ENCODE peak calls at places on chromosomes 6 and 20, in nine cellular contexts. Y is nucleus accumbens, E is amniotic stem cell, P is stomach, A is B cell, N is activated T-cell treated with anti-CD3 and anti-CD28 coated beads for 1 hour, B is Peyer's patch, U is AG04450, G is ELF-1. Q is an unnamed sample.

GRCh38 chr20:8805737-8806442 is 263.0 kb upstream of the PLCB4 start:
- DNase-seq in Y (no peak), A (no peak), E (no peak), N (no peak), P (no peak), U (no peak), B (no peak), G (no peak), Q (no peak)

GRCh38 chr6:20440291-20440690 is 38.6 kb downstream of the E2F3 start:
- DNase-seq in Y (no peak), P (no peak), A (no peak), G (no peak), B (no peak), U (no peak), E (no peak), N (no peak), Q (no peak)

GRCh38 chr6:28334272-28335039 is 1.5 kb downstream of the ZSCAN31 start:
- DNase-seq in P (no peak), N (no peak), U (no peak), E (no peak), Y (no peak), A (no peak), B (no peak), G (no peak), Q (no peak)

GRCh38 chr6:37499433-37500293 is at the start of gene CCDC167:
- DNase-seq in U (peak), E (peak), A (peak), G (peak), Y (peak), B (peak), N (peak), P (peak), Q (peak)

GRCh38 chr6:12506211-12506610 is 210.4 kb upstream of the PHACTR1 start:
- DNase-seq in E (no peak), N (no peak), U (no peak), P (no peak), B (no peak), Y (no peak), G (no peak), A (no peak), Q (no peak)

GRCh38 chr6:161476711-161477110 is 202.8 kb upstream of the AGPAT4 start:
- DNase-seq in N (no peak), P (no peak), Y (no peak), E (no peak), B (no peak), A (no peak), U (no peak), G (no peak), Q (no peak)

GRCh38 chr6:91087864-91088263 is 501.0 kb upstream of the MAP3K7 start:
- DNase-seq in A (no peak), Y (no peak), B (no peak), G (peak), E (no peak), P (no peak), U (no peak), N (no peak), Q (no peak)

GRCh38 chr6:43570876-43571441 is 4.9 kb downstream of the XPO5 start:
- DNase-seq in U (no peak), N (no peak), A (no peak), E (no peak), G (no peak), P (no peak), B (no peak), Y (no peak), Q (no peak)

GRCh38 chr6:108944707-108945685 is 96.8 kb downstream of the ARMC2 start:
- DNase-seq in P (no peak), G (no peak), N (no peak), E (peak), Y (no peak), U (peak), B (no peak), A (no peak), Q (no peak)

GRCh38 chr6:15518878-15519277 is 143.9 kb downstream of the DTNBP1 start:
- DNase-seq in A (no peak), G (no peak), E (no peak), Y (no peak), P (no peak), U (no peak), N (no peak), B (no peak), Q (no peak)

GRCh38 chr6:26158581-26159416 is 71.6 kb downstream of the HFE start:
- DNase-seq in Y (no peak), U (no peak), N (peak), A (peak), G (peak), E (peak), P (peak), B (peak), Q (peak)

GRCh38 chr6:79246891-79247290 is 12.4 kb upstream of the HMGN3 start:
- DNase-seq in G (no peak), E (no peak), Y (no peak), U (no peak), N (no peak), B (no peak), A (peak), P (no peak), Q (no peak)

GRCh38 chr6:46606318-46606717 is 46.3 kb downstream of the CYP39A1 start:
- DNase-seq in E (no peak), P (no peak), N (no peak), B (no peak), Y (no peak), G (no peak), U (no peak), A (no peak), Q (no peak)

GRCh38 chr20:56429496-56429895 is 17.4 kb downstream of the CASS4 start:
- DNase-seq in E (peak), Y (no peak), B (no peak), N (no peak), G (no peak), P (no peak), A (no peak), U (no peak), Q (no peak)

GRCh38 chr6:12014027-12014872 is 2.1 kb downstream of the HIVEP1 start:
- DNase-seq in B (no peak), G (no peak), U (no peak), E (no peak), N (no peak), P (no peak), Y (no peak), A (no peak), Q (no peak)

GRCh38 chr6:80638222-80639055 is 532.0 kb downstream of the BCKDHB start:
- DNase-seq in Y (no peak), N (no peak), G (peak), E (peak), P (peak), A (no peak), B (peak), U (peak), Q (no peak)

GRCh38 chr6:28583463-28583862 is 57.8 kb downstream of the GPX5 start:
- DNase-seq in G (no peak), N (no peak), P (no peak), B (no peak), A (no peak), U (no peak), E (no peak), Y (no peak), Q (no peak)

GRCh38 chr6:166402582-166403277 is 20.0 kb upstream of the MPC1 start:
- DNase-seq in Y (no peak), A (no peak), P (no peak), B (no peak), G (no peak), E (no peak), N (no peak), U (no peak), Q (no peak)

GRCh38 chr6:45590751-45591184 is 213.0 kb upstream of the SUPT3H start:
- DNase-seq in G (no peak), U (no peak), Y (no peak), P (no peak), N (no peak), E (no peak), B (no peak), A (no peak), Q (no peak)

GRCh38 chr20:44326391-44327159 is 10.3 kb upstream of the R3HDML start:
- DNase-seq in P (no peak), E (no peak), G (peak), B (no peak), U (no peak), Y (no peak), N (no peak), A (no peak), Q (no peak)

GRCh38 chr20:45835230-45836224 is 1.9 kb downstream of the SNX21 start:
- DNase-seq in E (no peak), Y (no peak), G (no peak), A (no peak), U (no peak), B (no peak), P (no peak), N (no peak), Q (no peak)

GRCh38 chr20:21936720-21937380 is 231.4 kb downstream of the PAX1 start:
- DNase-seq in G (peak), P (no peak), A (no peak), N (no peak), B (no peak), U (no peak), Y (no peak), E (no peak), Q (no peak)

GRCh38 chr20:36793294-36794115 is 19.9 kb upstream of the DSN1 start:
- DNase-seq in E (no peak), A (no peak), U (no peak), Y (no peak), N (no peak), P (no peak), B (no peak), G (no peak), Q (no peak)

GRCh38 chr6:33209856-33210255 is 1.6 kb downstream of the RING1 start:
- DNase-seq in Y (no peak), E (no peak), B (no peak), G (no peak), N (no peak), A (peak), U (no peak), P (no peak), Q (no peak)

GRCh38 chr6:34143884-34144580 is 1.9 kb downstream of the GRM4 start:
- DNase-seq in U (no peak), A (peak), Y (no peak), B (no peak), E (no peak), P (no peak), N (peak), G (peak), Q (peak)

Q was measured in effector CD4-positive, alpha-beta T cell.